ENCODE peak calls at places on chromosomes 13 and 19, in four cellular contexts. X is WTC11, I is HepG2, E is K562. S is an unnamed sample.
A peak's percentile ranks its signal among the peaks of the same experiment; 100 is the strongest.

GRCh38 chr19:39768811-39769210 is 9.8 kb upstream of the LEUTX start:
- DNase-seq in X (no peak), I (no peak), E (no peak), S (no peak)

GRCh38 chr13:23349127-23349897 is 84.2 kb downstream of the SACS start:
- DNase-seq in X (no peak), I (no peak), E (no peak), S (no peak)

GRCh38 chr19:15304140-15304705 is 28.1 kb downstream of the BRD4 start:
- DNase-seq in X (no peak), I (peak; percentile 58), E (no peak), S (no peak)

GRCh38 chr13:43335669-43336068 is 312.3 kb downstream of the DNAJC15 start:
- DNase-seq in X (no peak), I (no peak), E (no peak), S (no peak)

GRCh38 chr19:52258426-52258825 is 11.0 kb upstream of the ZNF766 start:
- DNase-seq in X (no peak), I (no peak), E (no peak), S (no peak)

GRCh38 chr13:64551755-64552154 is 2678.4 kb downstream of the PCDH9 start:
- DNase-seq in X (no peak), I (no peak), E (no peak), S (no peak)

GRCh38 chr13:94716016-94716415 is 3.7 kb upstream of the SOX21 start:
- DNase-seq in X (no peak), I (no peak), E (no peak), S (peak; percentile 47)

GRCh38 chr19:38455031-38455430 is 21.5 kb downstream of the RYR1 start:
- DNase-seq in X (no peak), I (peak; percentile 18), E (no peak), S (no peak)

GRCh38 chr13:67416047-67416925 is 186.2 kb upstream of the PCDH9 start:
- DNase-seq in X (peak; percentile 79), I (peak; percentile 4), E (peak; percentile 4), S (peak; percentile 96)

GRCh38 chr19:12783849-12784393 is 7.4 kb upstream of the JUNB start:
- DNase-seq in X (no peak), I (peak; percentile 45), E (peak; percentile 38), S (no peak)

GRCh38 chr13:52650731-52651130 is 1.9 kb upstream of the SUGT1 start:
- DNase-seq in X (no peak), I (no peak), E (peak; percentile 33), S (no peak)

GRCh38 chr13:106533940-106534843 is 1.3 kb downstream of the EFNB2 start:
- DNase-seq in X (peak; percentile 46), I (no peak), E (no peak), S (no peak)

GRCh38 chr13:40657961-40658360 is 8.5 kb downstream of the FOXO1 start:
- DNase-seq in X (no peak), I (no peak), E (no peak), S (no peak)

GRCh38 chr19:38977445-38978314 is 2.1 kb upstream of the FBXO17 start:
- DNase-seq in X (no peak), I (no peak), E (no peak), S (no peak)

GRCh38 chr13:114313061-114313860 is 1.0 kb upstream of the CHAMP1 start:
- DNase-seq in X (no peak), I (no peak), E (no peak), S (no peak)

GRCh38 chr19:52494518-52494917 is 33.0 kb upstream of the ZNF808 start:
- DNase-seq in X (no peak), I (no peak), E (no peak), S (no peak)

GRCh38 chr19:45443462-45444317 is 20.0 kb upstream of the ERCC1 start:
- DNase-seq in X (peak; percentile 96), I (peak; percentile 93), E (peak; percentile 95), S (peak; percentile 82)

GRCh38 chr13:28415994-28416411 is 78.9 kb downstream of the FLT1 start:
- DNase-seq in X (no peak), I (no peak), E (no peak), S (no peak)

GRCh38 chr13:114115796-114116195 is 16.6 kb downstream of the RASA3 start:
- DNase-seq in X (no peak), I (no peak), E (no peak), S (no peak)

GRCh38 chr13:60164490-60164889 is 762 bp upstream of the DIAPH3 start:
- DNase-seq in X (no peak), I (no peak), E (no peak), S (no peak)

GRCh38 chr19:45976180-45976579 is 2.5 kb upstream of the NOVA2 start:
- DNase-seq in X (no peak), I (no peak), E (peak; percentile 39), S (no peak)

GRCh38 chr13:48892311-48892710 is 83.4 kb upstream of the FNDC3A start:
- DNase-seq in X (no peak), I (peak; percentile 14), E (no peak), S (no peak)

GRCh38 chr13:26965058-26965380 is 204.4 kb upstream of the GPR12 start:
- DNase-seq in X (no peak), I (no peak), E (no peak), S (no peak)

GRCh38 chr19:11024259-11024658 is 63.4 kb downstream of the SMARCA4 start:
- DNase-seq in X (no peak), I (no peak), E (no peak), S (no peak)

GRCh38 chr13:68170961-68171360 is 940.8 kb upstream of the PCDH9 start:
- DNase-seq in X (no peak), I (no peak), E (no peak), S (no peak)

GRCh38 chr13:97753942-97754670 is 199.4 kb upstream of the IPO5 start:
- DNase-seq in X (peak; percentile 71), I (no peak), E (peak; percentile 17), S (peak; percentile 12)

GRCh38 chr19:49107625-49108459 is 6.3 kb upstream of the LIN7B start:
- DNase-seq in X (no peak), I (no peak), E (peak; percentile 24), S (no peak)

GRCh38 chr19:45601524-45602522 is at the start of gene GPR4:
- DNase-seq in X (peak; percentile 79), I (no peak), E (peak; percentile 82), S (peak; percentile 27)

GRCh38 chr19:20453424-20453938 is 112.1 kb downstream of the ZNF737 start:
- DNase-seq in X (no peak), I (no peak), E (no peak), S (no peak)

GRCh38 chr19:39385629-39386411 is 5.1 kb downstream of the PAF1 start:
- DNase-seq in X (no peak), I (no peak), E (no peak), S (no peak)

GRCh38 chr19:44741258-44741731 is 7.2 kb upstream of the BCL3 start:
- DNase-seq in X (no peak), I (no peak), E (no peak), S (no peak)

GRCh38 chr13:98103942-98104880 is 38.7 kb upstream of the FARP1 start:
- DNase-seq in X (peak; percentile 16), I (peak; percentile 47), E (peak; percentile 21), S (no peak)

GRCh38 chr19:35240322-35240721 is 8.5 kb upstream of the LSR start:
- DNase-seq in X (no peak), I (no peak), E (no peak), S (no peak)
- TF ChIP-seq ELF4 in X (no peak), I (no peak), E (no peak), S (no peak)

GRCh38 chr19:13953021-13953531 is 767 bp downstream of the DCAF15 start:
- DNase-seq in X (peak; percentile 32), I (no peak), E (no peak), S (no peak)
- TF ChIP-seq ELF4 in X (no peak), I (no peak), E (no peak), S (no peak)

GRCh38 chr13:91269237-91269636 is 78.2 kb upstream of the MIR17HG start:
- DNase-seq in X (no peak), I (no peak), E (no peak), S (no peak)
- TF ChIP-seq ELF4 in X (no peak), I (no peak), E (no peak), S (no peak)

GRCh38 chr13:77916481-77916880 is 2.1 kb downstream of the EDNRB start:
- DNase-seq in X (no peak), I (no peak), E (no peak), S (no peak)

GRCh38 chr13:77925616-77926015 is 7.0 kb upstream of the EDNRB start:
- DNase-seq in X (no peak), I (no peak), E (no peak), S (no peak)

GRCh38 chr13:77918391-77919261 is at the start of gene EDNRB:
- DNase-seq in X (peak; percentile 65), I (no peak), E (no peak), S (peak; percentile 72)

GRCh38 chr13:77915676-77916075 is 3.0 kb downstream of the EDNRB start:
- DNase-seq in X (no peak), I (no peak), E (no peak), S (no peak)

GRCh38 chr13:77919351-77920294 is 992 bp upstream of the EDNRB start:
- DNase-seq in X (peak; percentile 61), I (no peak), E (no peak), S (peak; percentile 80)
- TF ChIP-seq ELF4 in X (no peak), I (no peak), E (no peak), S (no peak)

GRCh38 chr19:5987077-5987818 is 9.3 kb upstream of the RANBP3 start:
- DNase-seq in X (peak; percentile 84), I (peak; percentile 90), E (peak; percentile 68), S (peak; percentile 75)
- TF ChIP-seq ELF4 in X (no peak), I (no peak), E (no peak), S (no peak)

GRCh38 chr13:50576156-50576555 is 267.3 kb downstream of the DLEU7 start:
- DNase-seq in X (no peak), I (no peak), E (no peak), S (no peak)
- TF ChIP-seq ELF4 in X (no peak), I (no peak), E (no peak), S (no peak)

DNA sequence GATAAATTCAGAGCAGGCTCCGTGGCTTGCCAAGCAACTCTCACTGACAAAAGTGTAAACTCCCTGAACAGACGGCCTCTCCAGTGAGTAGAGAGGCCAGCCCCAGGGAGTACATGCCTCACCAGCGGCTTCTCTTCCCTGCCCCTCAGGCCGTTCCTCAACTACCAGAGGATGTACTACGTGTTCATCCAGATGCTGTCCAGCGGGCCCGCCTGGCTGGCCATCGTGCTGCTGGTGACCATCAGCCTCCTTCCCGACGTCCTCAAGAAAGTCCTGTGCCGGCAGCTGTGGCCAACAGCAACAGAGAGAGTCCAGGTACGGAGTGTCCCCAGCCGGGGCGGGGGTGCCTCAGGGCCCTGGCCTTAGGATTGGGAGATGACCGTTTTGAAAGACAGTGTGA is 93.4 kb upstream of the MCF2L start:
- DNase-seq in X (no peak), I (no peak), E (no peak), S (no peak)
- TF ChIP-seq ELF4 in X (no peak), I (no peak), E (no peak), S (no peak)

GRCh38 chr13:73945371-73945770 is 188.8 kb downstream of the KLF12 start:
- DNase-seq in X (no peak), I (no peak), E (no peak), S (no peak)

GRCh38 chr13:73945871-73946270 is 188.3 kb downstream of the KLF12 start:
- DNase-seq in X (no peak), I (no peak), E (no peak), S (no peak)

GRCh38 chr13:73943965-73944233 is 190.3 kb downstream of the KLF12 start:
- DNase-seq in X (no peak), I (no peak), E (no peak), S (no peak)

GRCh38 chr13:73941752-73942151 is 192.5 kb downstream of the KLF12 start:
- DNase-seq in X (no peak), I (no peak), E (no peak), S (no peak)

GRCh38 chr13:73943137-73943964 is 190.9 kb downstream of the KLF12 start:
- DNase-seq in X (no peak), I (no peak), E (no peak), S (no peak)
- TF ChIP-seq ELF4 in X (no peak), I (no peak), E (no peak), S (no peak)

S was measured in HEK293T.